ENCODE peak calls at places on chromosomes 13 and 19, in four cellular contexts. O is lower lobe of right lung, J is Peyer's patch, Z is GM23248. Y is an unnamed sample.
A peak's percentile ranks its signal among the peaks of the same experiment; 100 is the strongest.

GRCh38 chr19:29489182-29489951 is 36.4 kb upstream of the VSTM2B start:
- DNase-seq in O (peak; percentile 21), J (no peak), Z (no peak), Y (no peak)

GRCh38 chr19:48244289-48244688 is 11.4 kb downstream of the CARD8 start:
- DNase-seq in O (no peak), J (no peak), Z (no peak), Y (peak; percentile 58)

GRCh38 chr19:41641879-41642485 is 15.1 kb upstream of the CEACAM4 start:
- DNase-seq in O (peak; percentile 65), J (peak; percentile 88), Z (peak; percentile 57), Y (peak; percentile 69)

GRCh38 chr19:55227241-55228014 is 1.1 kb downstream of the TMEM86B start:
- DNase-seq in O (no peak), J (no peak), Z (no peak), Y (no peak)

GRCh38 chr13:76820759-76821158 is 65.4 kb downstream of the KCTD12 start:
- DNase-seq in O (no peak), J (no peak), Z (peak; percentile 78), Y (no peak)

GRCh38 chr19:49570138-49570856 is 10.1 kb downstream of the NOSIP start:
- DNase-seq in O (no peak), J (peak; percentile 85), Z (peak; percentile 87), Y (peak; percentile 84)

GRCh38 chr19:3961007-3961406 is 9.9 kb downstream of the DAPK3 start:
- DNase-seq in O (no peak), J (no peak), Z (no peak), Y (no peak)

GRCh38 chr13:52599853-52600603 is 42.2 kb upstream of the HNRNPA1L2 start:
- DNase-seq in O (no peak), J (no peak), Z (peak; percentile 67), Y (no peak)

GRCh38 chr13:108962652-108963051 is 333.2 kb downstream of the MYO16 start:
- DNase-seq in O (no peak), J (no peak), Z (no peak), Y (no peak)

GRCh38 chr13:50366488-50367174 is 351.4 kb downstream of the KCNRG start:
- DNase-seq in O (no peak), J (no peak), Z (no peak), Y (no peak)

GRCh38 chr19:42281175-42282035 is 12.4 kb downstream of the CIC start:
- DNase-seq in O (no peak), J (peak; percentile 64), Z (peak; percentile 83), Y (peak; percentile 23)

DNA sequence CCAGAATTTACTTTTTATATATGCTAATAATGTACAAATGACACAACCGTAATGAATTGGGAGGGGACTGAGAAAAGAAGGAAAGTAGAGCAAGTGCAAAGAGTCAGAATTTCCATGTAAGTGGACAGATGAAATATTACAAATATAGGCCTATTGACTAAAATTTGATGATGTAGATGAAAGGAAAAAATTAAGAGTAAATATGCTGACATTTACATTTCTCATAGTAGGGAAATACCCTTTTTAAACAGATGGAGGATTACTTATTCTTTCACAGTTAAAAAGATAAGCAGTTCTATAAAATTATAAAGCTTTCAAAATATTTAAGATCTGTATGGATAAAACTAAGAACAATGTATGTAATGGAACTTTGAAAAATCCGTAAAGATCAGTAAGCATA is 185.4 kb downstream of the NBEA start:
- DNase-seq in O (no peak), J (no peak), Z (no peak), Y (no peak)
- H3K4me1 ChIP-seq in O (no peaks in the 10 kb centered on the region), J (no peaks in the 10 kb centered on the region), Z (no peaks in the 10 kb centered on the region), Y (no peaks in the 10 kb centered on the region)

DNA sequence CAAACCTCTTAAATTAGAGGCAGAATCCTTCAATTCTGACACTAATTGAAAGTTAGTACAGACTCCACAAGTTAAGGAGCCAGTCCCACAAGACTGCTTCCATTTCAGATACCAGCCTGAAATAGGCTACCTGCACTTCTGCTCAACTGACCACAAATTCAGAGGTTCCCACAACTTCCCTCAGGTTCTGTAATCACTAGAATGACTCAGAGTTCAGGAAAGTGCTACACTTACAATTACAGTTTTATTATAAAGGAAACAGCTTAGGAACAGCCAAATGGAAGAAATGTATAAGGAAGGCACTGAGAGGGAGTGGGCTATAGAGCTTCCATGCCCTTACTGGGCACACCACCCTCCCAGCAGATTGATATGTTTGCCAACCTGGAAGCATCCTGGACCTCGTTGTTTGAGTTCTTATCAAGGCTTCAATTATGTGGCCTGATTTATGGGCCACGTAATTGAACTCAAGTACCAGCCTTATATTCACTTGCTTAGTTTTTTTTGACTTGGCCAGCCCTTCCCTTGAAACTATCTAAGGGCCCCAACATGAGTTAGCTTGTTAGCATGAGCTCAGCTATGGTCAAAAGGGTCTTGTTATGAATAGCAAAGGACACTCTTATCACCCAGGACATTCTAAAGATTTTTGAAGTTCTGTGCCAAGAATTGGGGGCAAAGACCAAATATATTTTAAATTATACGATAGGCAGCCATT is 25.9 kb downstream of the NBEA start:
- DNase-seq in O (no peak), J (no peak), Z (no peak), Y (no peak)
- H3K27me3 ChIP-seq in O (no peaks in the 10 kb centered on the region), J (no peaks in the 10 kb centered on the region), Z (no peaks in the 10 kb centered on the region), Y (no peaks in the 10 kb centered on the region)

GRCh38 chr13:96824110-96824509 is 170.2 kb downstream of the OXGR1 start:
- DNase-seq in O (no peak), J (no peak), Z (peak; percentile 12), Y (no peak)

GRCh38 chr13:96821971-96822370 is 172.3 kb downstream of the OXGR1 start:
- DNase-seq in O (no peak), J (no peak), Z (no peak), Y (no peak)

GRCh38 chr13:96822900-96823299 is 171.4 kb downstream of the OXGR1 start:
- DNase-seq in O (no peak), J (peak; percentile 50), Z (peak; percentile 18), Y (no peak)

GRCh38 chr13:96819375-96819774 is 174.9 kb downstream of the OXGR1 start:
- DNase-seq in O (no peak), J (no peak), Z (no peak), Y (no peak)

GRCh38 chr13:96821381-96821780 is 172.9 kb downstream of the OXGR1 start:
- DNase-seq in O (no peak), J (no peak), Z (peak; percentile 54), Y (no peak)
- H3K4me3 ChIP-seq in O (no peak overlapping the region), J (no peak overlapping the region), Z (no peak overlapping the region), Y (no peak overlapping the region)

GRCh38 chr19:2135474-2136402 is 15.6 kb downstream of the AP3D1 start:
- DNase-seq in O (peak; percentile 36), J (no peak), Z (no peak), Y (no peak)
- H3K4me1 ChIP-seq in O (no peaks in the 10 kb centered on the region), J (no peaks in the 10 kb centered on the region), Z (no peaks in the 10 kb centered on the region), Y (no peaks in the 10 kb centered on the region)

Y was measured in CD4-positive, alpha-beta memory T cell.